ENCODE peak calls at places on chromosome 20, in five cellular contexts. O is lower leg skin, Z is hepatocyte, H is psoas muscle, I is AG10803. S is an unnamed sample.

GRCh38 chr20:26167499-26167898 is 470.8 kb upstream of the ZNF337 start:
- DNase-seq in H (no peak), Z (no peak), I (peak; percentile 50), O (no peak), S (peak; percentile 59)

GRCh38 chr20:54680872-54681297 is 205.5 kb downstream of the DOK5 start:
- DNase-seq in Z (peak; percentile 73), I (peak; percentile 36), O (no peak), H (no peak), S (peak; percentile 60)

GRCh38 chr20:51480507-51481270 is 61.8 kb downstream of the NFATC2 start:
- DNase-seq in Z (no peak), I (no peak), H (no peak), O (no peak), S (no peak)

GRCh38 chr20:24366605-24367004 is 102.8 kb upstream of the SYNDIG1 start:
- DNase-seq in Z (no peak), O (no peak), H (no peak), I (no peak), S (no peak)

GRCh38 chr20:1935696-1936366 is 40.6 kb downstream of the SIRPA start:
- DNase-seq in H (peak; percentile 70), O (no peak), Z (peak; percentile 32), I (no peak), S (no peak)

GRCh38 chr20:9203081-9203447 is 134.2 kb downstream of the PLCB4 start:
- DNase-seq in I (no peak), H (no peak), O (no peak), Z (no peak), S (no peak)

GRCh38 chr20:36768768-36769430 is 4.7 kb downstream of the DSN1 start:
- DNase-seq in O (no peak), H (no peak), Z (no peak), I (peak; percentile 75), S (peak; percentile 31)

GRCh38 chr20:38685853-38686473 is 38.3 kb upstream of the SLC32A1 start:
- DNase-seq in O (peak; percentile 59), H (peak; percentile 16), I (peak; percentile 21), Z (peak; percentile 78), S (peak; percentile 49)

GRCh38 chr20:63889241-63890200 is 5.4 kb upstream of the DNAJC5 start:
- DNase-seq in H (no peak), O (no peak), I (no peak), Z (no peak), S (no peak)

GRCh38 chr20:49624317-49624716 is 56.4 kb upstream of the PTGIS start:
- DNase-seq in I (no peak), O (no peak), H (no peak), Z (no peak), S (no peak)

GRCh38 chr20:21308340-21308739 is 5.2 kb downstream of the XRN2 start:
- DNase-seq in O (no peak), H (no peak), I (no peak), Z (no peak), S (no peak)

GRCh38 chr20:21301940-21302644 is 1.0 kb upstream of the XRN2 start:
- DNase-seq in O (no peak), H (no peak), I (no peak), Z (no peak), S (peak; percentile 5)

GRCh38 chr20:21302645-21303060 is 478 bp upstream of the XRN2 start:
- DNase-seq in I (no peak), Z (no peak), H (no peak), O (no peak), S (no peak)

GRCh38 chr20:21303872-21304586 is 898 bp downstream of the XRN2 start:
- DNase-seq in Z (no peak), I (peak; percentile 17), H (no peak), O (no peak), S (peak; percentile 43)

DNA sequence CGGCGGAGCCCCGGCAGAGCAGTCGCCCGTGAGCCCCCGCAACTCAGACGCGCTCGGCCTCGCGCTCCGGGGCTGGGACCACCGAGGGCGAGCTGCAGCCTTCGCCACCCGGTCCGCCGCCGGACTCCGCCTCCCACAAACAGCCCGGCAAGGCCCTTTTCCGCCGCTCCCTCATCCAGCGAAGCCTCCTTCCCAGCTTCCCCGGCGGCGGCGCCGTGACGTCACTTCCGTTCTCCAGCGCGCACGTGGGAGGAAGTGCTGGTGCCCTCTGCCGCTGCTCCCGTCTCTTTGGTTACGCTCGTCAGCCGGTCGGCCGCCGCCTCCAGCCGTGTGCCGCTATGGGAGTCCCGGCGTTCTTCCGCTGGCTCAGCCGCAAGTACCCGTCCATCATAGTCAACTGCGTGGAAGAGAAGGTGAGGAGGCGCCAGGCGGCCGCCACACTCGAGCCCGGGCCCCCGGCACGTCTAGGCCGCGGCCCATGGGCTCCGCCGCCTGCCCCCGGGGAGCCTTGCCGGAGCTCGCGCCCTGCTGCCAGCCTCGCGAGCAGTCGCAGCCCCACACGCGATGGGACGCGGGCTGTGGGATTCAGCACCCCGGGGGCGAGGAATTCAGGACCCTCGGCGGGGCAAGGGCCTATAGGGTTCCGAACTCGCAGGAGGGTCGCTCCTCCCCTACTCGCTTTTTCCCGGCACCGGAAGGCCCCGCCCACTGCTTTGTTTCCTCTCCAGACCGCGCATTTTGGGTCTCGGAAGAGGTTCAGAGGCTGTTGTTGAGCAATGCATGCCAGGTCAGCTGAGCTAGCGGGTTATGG is at the start of gene XRN2:
- DNase-seq in I (peak; percentile 93), H (peak; percentile 97), O (peak; percentile 99), Z (peak; percentile 97), S (peak; percentile 96)
- TF ChIP-seq CTCF in I (peak; percentile 8), H (no peak), O (no peak), Z (no peak), S (no peak)

GRCh38 chr20:31718952-31719643 is 3.6 kb downstream of the BCL2L1 start:
- DNase-seq in H (no peak), I (no peak), O (no peak), Z (peak; percentile 80), S (no peak)

GRCh38 chr20:31721408-31722332 is 998 bp downstream of the BCL2L1 start:
- DNase-seq in O (peak; percentile 89), Z (no peak), H (peak; percentile 34), I (no peak), S (no peak)

GRCh38 chr20:31717478-31717946 is 5.2 kb downstream of the BCL2L1 start:
- DNase-seq in Z (no peak), O (no peak), I (no peak), H (no peak), S (no peak)

GRCh38 chr20:31720486-31721407 is 1.9 kb downstream of the BCL2L1 start:
- DNase-seq in I (no peak), Z (peak; percentile 78), H (no peak), O (no peak), S (no peak)

GRCh38 chr20:31719644-31720485 is 2.8 kb downstream of the BCL2L1 start:
- DNase-seq in O (no peak), H (no peak), I (peak; percentile 43), Z (peak; percentile 72), S (no peak)
- H3K4me3 ChIP-seq in O (peak overlapping the region; percentile 74), H (peak overlapping the region; percentile 85), I (peak overlapping the region; percentile 84), Z (peak overlapping the region; percentile 56), S (peak overlapping the region; percentile 57)

GRCh38 chr20:57596998-57597939 is 23.0 kb downstream of the ZBP1 start:
- DNase-seq in I (peak; percentile 28), Z (peak; percentile 86), H (peak; percentile 72), O (peak; percentile 94), S (peak; percentile 53)

GRCh38 chr20:57594092-57594911 is 25.9 kb downstream of the ZBP1 start:
- DNase-seq in H (peak; percentile 44), I (peak; percentile 19), O (no peak), Z (peak; percentile 69), S (peak; percentile 42)

GRCh38 chr20:57596358-57596757 is 23.9 kb downstream of the ZBP1 start:
- DNase-seq in I (no peak), H (no peak), Z (no peak), O (no peak), S (no peak)

GRCh38 chr20:57593134-57593886 is 26.9 kb downstream of the ZBP1 start:
- DNase-seq in I (no peak), O (no peak), Z (no peak), H (no peak), S (no peak)

DNA sequence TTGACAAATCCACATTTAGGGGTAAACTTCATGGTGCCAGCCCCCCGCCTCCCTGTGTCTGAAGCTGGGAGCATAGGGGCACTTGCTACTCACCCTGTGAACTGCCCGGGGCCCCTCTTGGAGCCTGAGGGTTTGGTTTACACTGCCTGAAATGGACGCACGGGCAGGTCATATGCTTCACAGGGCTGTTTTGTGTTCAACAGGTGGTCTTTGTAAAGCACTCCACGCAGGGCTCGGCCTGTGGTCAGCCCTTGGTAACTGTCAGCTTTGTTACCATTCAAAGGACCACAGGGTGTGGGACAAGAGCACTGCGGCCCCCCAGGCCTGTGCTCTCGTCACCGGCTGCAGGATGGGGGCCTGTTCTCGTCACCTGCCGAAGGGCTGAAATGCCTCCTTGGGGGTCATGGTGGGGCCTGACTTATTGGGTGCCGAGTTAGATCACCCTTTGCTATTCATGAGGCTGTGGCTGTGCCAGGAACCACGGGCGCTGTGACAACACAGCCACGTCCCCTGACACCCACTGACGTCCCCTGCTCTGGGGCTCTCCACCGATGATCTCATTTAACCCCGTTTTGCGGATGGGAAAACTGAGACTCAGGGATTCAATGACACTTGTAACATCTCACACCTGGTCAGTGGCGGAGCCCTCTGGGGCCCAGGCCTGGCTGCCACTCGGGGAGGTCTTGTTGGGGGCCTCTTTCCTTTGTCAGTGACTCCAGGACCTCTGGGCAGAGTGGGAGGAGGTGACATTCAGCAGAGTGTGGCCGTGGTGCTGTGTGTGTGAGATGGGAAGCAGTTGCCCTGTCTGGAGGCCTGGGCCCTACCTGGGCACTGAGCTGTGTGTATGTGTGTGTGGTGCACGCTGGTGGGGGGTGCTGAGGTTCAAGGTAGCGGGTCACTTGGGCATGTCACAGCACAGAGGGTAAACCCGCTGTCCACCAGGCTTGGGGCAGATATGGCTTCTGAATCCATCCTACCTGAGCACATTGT is 24.9 kb downstream of the ZBP1 start:
- DNase-seq in Z (no peak), O (no peak), H (no peak), I (no peak), S (no peak)
- TF ChIP-seq CTCF in Z (no peak), O (no peak), H (no peak), I (no peak), S (no peak)

GRCh38 chr20:4962257-4962855 is 39.0 kb downstream of the SLC23A2 start:
- DNase-seq in O (no peak), Z (no peak), I (no peak), H (no peak), S (no peak)

GRCh38 chr20:4959582-4959981 is 41.7 kb downstream of the SLC23A2 start:
- DNase-seq in Z (no peak), I (no peak), O (no peak), H (no peak), S (peak; percentile 42)

GRCh38 chr20:4957939-4958362 is 43.4 kb downstream of the SLC23A2 start:
- DNase-seq in I (peak; percentile 49), O (no peak), H (no peak), Z (no peak), S (peak; percentile 58)

GRCh38 chr20:4957187-4957586 is 44.1 kb downstream of the SLC23A2 start:
- DNase-seq in H (no peak), O (no peak), I (no peak), Z (no peak), S (no peak)

GRCh38 chr20:4961746-4962145 is 39.6 kb downstream of the SLC23A2 start:
- DNase-seq in Z (peak; percentile 40), O (no peak), H (no peak), I (peak; percentile 53), S (peak; percentile 94)
- H3K4me3 ChIP-seq in Z (no peak overlapping the region), O (no peak overlapping the region), H (no peak overlapping the region), I (no peak overlapping the region), S (no peak overlapping the region)